ENCODE peak calls at places on chromosomes 11 and 22, in eight cellular contexts. A is SK-N-SH, P is fibroblast of lung, F is body of pancreas, B is lower lobe of right lung, L is cardiac muscle cell, Q is left ventricle myocardium inferior, O is mammary epithelial cell. Y is an unnamed sample. For H3K9me3, the result is how much of the 10 kb centered on the place peaks cover.

GRCh38 chr11:67412495-67413179 is 2.8 kb upstream of the CARNS1 start:
- DNase-seq in A (no peak), P (no peak), F (no peak), B (no peak), L (no peak), Q (no peak), O (no peak), Y (no peak)

GRCh38 chr11:46380340-46381045 is 976 bp upstream of the MDK start:
- DNase-seq in A (peak), P (peak), F (peak), B (peak), L (peak), Q (peak), O (no peak), Y (peak)

GRCh38 chr22:45318558-45319318 is 9.0 kb downstream of the FAM118A start:
- DNase-seq in A (no peak), P (peak), F (no peak), B (no peak), L (no peak), Q (no peak), O (peak), Y (peak)

GRCh38 chr11:36451681-36452080 is 58.4 kb downstream of the TRAF6 start:
- DNase-seq in A (no peak), P (no peak), F (no peak), B (no peak), L (no peak), Q (no peak), O (no peak), Y (no peak)

GRCh38 chr11:67651976-67652895 is 1.7 kb upstream of the ACY3 start:
- DNase-seq in A (no peak), P (no peak), F (no peak), B (no peak), L (no peak), Q (no peak), O (no peak), Y (no peak)

GRCh38 chr11:21414928-21415327 is 745.5 kb downstream of the NELL1 start:
- DNase-seq in A (no peak), P (no peak), F (no peak), B (no peak), L (no peak), Q (no peak), O (no peak), Y (no peak)

GRCh38 chr11:130478204-130478701 is 29.8 kb downstream of the ADAMTS15 start:
- DNase-seq in A (peak), P (peak), F (peak), B (no peak), L (peak), Q (peak), O (peak), Y (no peak)

GRCh38 chr22:19121631-19122142 is 525 bp downstream of the DGCR2 start:
- DNase-seq in A (peak), P (peak), F (peak), B (peak), L (peak), Q (peak), O (peak), Y (peak)

GRCh38 chr22:40406063-40406890 is 35.9 kb downstream of the SGSM3 start:
- DNase-seq in A (no peak), P (no peak), F (no peak), B (peak), L (no peak), Q (no peak), O (no peak), Y (no peak)

GRCh38 chr11:123033895-123034294 is 28.0 kb downstream of the HSPA8 start:
- DNase-seq in A (no peak), P (no peak), F (no peak), B (no peak), L (no peak), Q (no peak), O (no peak), Y (no peak)

GRCh38 chr11:428295-428694 is 13.5 kb upstream of the SIGIRR start:
- DNase-seq in A (no peak), P (no peak), F (no peak), B (peak), L (no peak), Q (no peak), O (no peak), Y (no peak)

GRCh38 chr22:50583294-50583865 is 731 bp upstream of the CHKB start:
- DNase-seq in A (no peak), P (no peak), F (no peak), B (peak), L (no peak), Q (no peak), O (no peak), Y (no peak)

GRCh38 chr11:35487532-35488078 is 37.8 kb downstream of the PAMR1 start:
- DNase-seq in A (peak), P (peak), F (peak), B (no peak), L (peak), Q (no peak), O (no peak), Y (no peak)

GRCh38 chr11:66969584-66970205 is 5.4 kb upstream of the C11orf86 start:
- DNase-seq in A (no peak), P (peak), F (no peak), B (no peak), L (no peak), Q (no peak), O (no peak), Y (no peak)

GRCh38 chr22:50276143-50276542 is 6.0 kb upstream of the MAPK11 start:
- DNase-seq in A (peak), P (peak), F (peak), B (peak), L (peak), Q (peak), O (no peak), Y (no peak)

GRCh38 chr11:38766796-38767195 is 2168.8 kb upstream of the RAG2 start:
- DNase-seq in A (no peak), P (no peak), F (no peak), B (no peak), L (no peak), Q (no peak), O (no peak), Y (no peak)

GRCh38 chr11:38160433-38160832 is 1562.4 kb upstream of the RAG2 start:
- DNase-seq in A (no peak), P (no peak), F (no peak), B (no peak), L (no peak), Q (no peak), O (peak), Y (no peak)

GRCh38 chr11:78313898-78314297 is 103.7 kb downstream of the GAB2 start:
- DNase-seq in A (no peak), P (no peak), F (no peak), B (no peak), L (no peak), Q (no peak), O (peak), Y (no peak)

GRCh38 chr11:68146010-68146540 is 24.9 kb upstream of the CHKA start:
- DNase-seq in A (peak), P (peak), F (peak), B (peak), L (no peak), Q (peak), O (no peak), Y (no peak)

GRCh38 chr11:74320538-74320937 is 9.1 kb upstream of the P4HA3 start:
- DNase-seq in A (no peak), P (no peak), F (no peak), B (no peak), L (no peak), Q (no peak), O (peak), Y (no peak)

GRCh38 chr11:104650234-104650633 is 248.0 kb downstream of the CASP12 start:
- DNase-seq in A (no peak), P (no peak), F (no peak), B (no peak), L (no peak), Q (no peak), O (no peak), Y (peak)

GRCh38 chr11:64436025-64436424 is 77.1 kb downstream of the RPS6KA4 start:
- DNase-seq in A (no peak), P (no peak), F (no peak), B (peak), L (no peak), Q (no peak), O (peak), Y (no peak)

GRCh38 chr11:101390539-101390938 is 193.3 kb downstream of the TRPC6 start:
- DNase-seq in A (no peak), P (peak), F (no peak), B (no peak), L (peak), Q (no peak), O (no peak), Y (no peak)

GRCh38 chr11:102925988-102926387 is 29.5 kb downstream of the MMP13 start:
- DNase-seq in A (no peak), P (no peak), F (no peak), B (no peak), L (no peak), Q (no peak), O (no peak), Y (no peak)

GRCh38 chr22:44676441-44677298 is 25.3 kb upstream of the PRR5 start:
- DNase-seq in A (peak), P (no peak), F (no peak), B (no peak), L (peak), Q (no peak), O (no peak), Y (no peak)

GRCh38 chr22:44821741-44822425 is 69.5 kb downstream of the ARHGAP8 start:
- DNase-seq in A (no peak), P (no peak), F (no peak), B (no peak), L (no peak), Q (no peak), O (no peak), Y (no peak)

GRCh38 chr11:125091247-125091876 is 20.1 kb downstream of the TMEM218 start:
- DNase-seq in A (peak), P (peak), F (no peak), B (peak), L (peak), Q (no peak), O (peak), Y (no peak)

GRCh38 chr11:1504581-1505290 is 18.2 kb upstream of the MOB2 start:
- DNase-seq in A (no peak), P (no peak), F (no peak), B (peak), L (no peak), Q (peak), O (no peak), Y (no peak)

GRCh38 chr22:36465232-36466021 is 16.0 kb downstream of the TXN2 start:
- DNase-seq in A (no peak), P (peak), F (peak), B (peak), L (no peak), Q (peak), O (peak), Y (no peak)

GRCh38 chr22:39240841-39241631 is 3.7 kb downstream of the PDGFB start:
- DNase-seq in A (no peak), P (no peak), F (peak), B (peak), L (no peak), Q (peak), O (peak), Y (no peak)

GRCh38 chr11:33775832-33776231 is 1.5 kb upstream of the FBXO3 start:
- DNase-seq in A (no peak), P (peak), F (no peak), B (no peak), L (no peak), Q (no peak), O (no peak), Y (no peak)

GRCh38 chr11:33329705-33330329 is 72.6 kb downstream of the HIPK3 start:
- DNase-seq in A (peak), P (peak), F (peak), B (no peak), L (peak), Q (no peak), O (peak), Y (peak)

GRCh38 chr22:22943521-22944267 is 56.1 kb downstream of the IGLL5 start:
- DNase-seq in A (peak), P (no peak), F (no peak), B (no peak), L (no peak), Q (no peak), O (no peak), Y (no peak)
- TF ChIP-seq CTCF in A (no peak), P (no peak), F (no peak), B (no peak), L (no peak), Q (no peak), O (no peak), Y (no peak)

GRCh38 chr11:99410636-99411035 is 389.9 kb downstream of the CNTN5 start:
- DNase-seq in A (no peak), P (no peak), F (no peak), B (no peak), L (no peak), Q (no peak), O (no peak), Y (no peak)
- H3K9me3 ChIP-seq in A (under half), P (under half), F (under half), B (under half), L (under half), Q (under half), O (under half), Y (under half)

GRCh38 chr11:10108901-10109665 is 184.9 kb downstream of the SBF2 start:
- DNase-seq in A (no peak), P (peak), F (no peak), B (no peak), L (no peak), Q (no peak), O (no peak), Y (no peak)
- TF ChIP-seq CTCF in A (no peak), P (no peak), F (no peak), B (no peak), L (no peak), Q (no peak), O (no peak), Y (no peak)

DNA sequence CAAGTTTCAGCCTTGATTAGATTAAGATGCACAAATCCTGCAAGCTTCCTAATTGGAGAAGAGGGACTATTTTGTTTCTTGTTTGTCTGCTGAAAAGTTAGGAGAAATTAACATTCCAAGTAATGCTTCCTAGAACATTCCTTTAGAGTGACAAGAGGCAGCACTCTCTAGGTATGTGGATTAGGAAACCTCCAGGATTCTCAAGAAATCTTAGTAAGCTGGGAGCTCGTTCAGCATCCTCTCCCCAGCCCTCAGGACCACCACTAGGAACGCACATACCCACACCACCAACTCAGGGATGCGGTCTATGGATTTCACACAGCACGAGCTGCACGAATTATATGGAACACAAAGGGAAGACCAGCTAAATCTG is 52.9 kb downstream of the NCAPD3 start:
- DNase-seq in A (no peak), P (peak), F (no peak), B (no peak), L (no peak), Q (no peak), O (no peak), Y (no peak)
- H3K9me3 ChIP-seq in A (under half), P (under half), F (under half), B (under half), L (under half), Q (under half), O (under half), Y (under half)

GRCh38 chr11:96127596-96127959 is 203.7 kb upstream of the MTMR2 start:
- DNase-seq in A (no peak), P (no peak), F (no peak), B (no peak), L (no peak), Q (no peak), O (no peak), Y (no peak)
- TF ChIP-seq CTCF in A (no peak), P (no peak), F (no peak), B (no peak), L (no peak), Q (no peak), O (no peak), Y (no peak)

GRCh38 chr22:47929646-47930185 is 1167.3 kb downstream of the TBC1D22A start:
- DNase-seq in A (no peak), P (no peak), F (no peak), B (no peak), L (no peak), Q (no peak), O (no peak), Y (no peak)

GRCh38 chr22:47927811-47928210 is 1165.4 kb downstream of the TBC1D22A start:
- DNase-seq in A (no peak), P (no peak), F (no peak), B (no peak), L (no peak), Q (no peak), O (no peak), Y (no peak)

GRCh38 chr22:47933226-47933625 is 1170.8 kb downstream of the TBC1D22A start:
- DNase-seq in A (no peak), P (no peak), F (no peak), B (no peak), L (no peak), Q (no peak), O (no peak), Y (no peak)

GRCh38 chr22:47929073-47929472 is 1166.6 kb downstream of the TBC1D22A start:
- DNase-seq in A (no peak), P (no peak), F (no peak), B (no peak), L (no peak), Q (no peak), O (no peak), Y (no peak)

DNA sequence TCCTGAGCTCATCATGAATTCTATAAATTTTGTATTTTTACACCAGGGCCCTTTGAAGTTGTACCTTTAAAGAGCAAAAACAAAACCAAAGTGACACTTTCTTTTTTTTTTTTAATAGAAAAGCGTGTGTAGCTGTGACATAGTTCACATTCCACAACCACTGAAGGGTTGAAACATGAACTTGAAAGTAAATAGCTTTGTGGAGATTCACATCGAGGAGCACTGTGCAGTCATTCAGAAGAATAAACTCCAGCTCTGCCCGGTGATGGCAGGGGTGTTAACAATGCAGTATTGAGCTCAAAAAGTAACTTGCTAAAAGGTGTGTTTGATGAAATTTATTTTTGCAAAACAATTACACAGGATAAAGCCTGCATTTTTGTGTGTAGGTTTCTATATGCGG is 1166.2 kb downstream of the TBC1D22A start:
- DNase-seq in A (no peak), P (no peak), F (no peak), B (no peak), L (no peak), Q (no peak), O (no peak), Y (no peak)
- H3K9me3 ChIP-seq in A (under half), P (under half), F (under half), B (under half), L (under half), Q (under half), O (under half), Y (under half)